ENCODE peak calls at places on chromosomes 2 and 18, in nine cellular contexts. V, L, X, A, W, I, C, H and D are unnamed samples.

GRCh38 chr2:190812506-190813294 is 67.9 kb upstream of the GLS start:
- DNase-seq in V (no peak), L (no peak), X (no peak), A (no peak), W (no peak), I (no peak), C (peak), H (no peak), D (no peak)

GRCh38 chr2:110157153-110157793 is 41.7 kb upstream of the MALL start:
- DNase-seq in V (peak), L (no peak), X (peak), A (peak), W (peak), I (peak), C (peak), H (peak), D (no peak)

GRCh38 chr2:146004470-146004869 is 1484.6 kb upstream of the ZEB2 start:
- DNase-seq in V (peak), L (no peak), X (peak), A (peak), W (peak), I (no peak), C (peak), H (no peak), D (no peak)

GRCh38 chr2:96618599-96619283 is 19.4 kb downstream of the KANSL3 start:
- DNase-seq in V (peak), L (no peak), X (no peak), A (no peak), W (no peak), I (no peak), C (peak), H (no peak), D (no peak)

GRCh38 chr2:201918981-201919380 is 112.6 kb downstream of the CDK15 start:
- DNase-seq in V (no peak), L (no peak), X (no peak), A (no peak), W (no peak), I (no peak), C (no peak), H (no peak), D (no peak)

GRCh38 chr2:43041661-43042360 is 184.6 kb downstream of the ZFP36L2 start:
- DNase-seq in V (peak), L (no peak), X (peak), A (peak), W (peak), I (no peak), C (peak), H (peak), D (no peak)

GRCh38 chr18:58257461-58257860 is 213.4 kb downstream of the NEDD4L start:
- DNase-seq in V (peak), L (no peak), X (no peak), A (peak), W (no peak), I (no peak), C (peak), H (no peak), D (no peak)

GRCh38 chr2:44477657-44478414 is 116.1 kb downstream of the CAMKMT start:
- DNase-seq in V (no peak), L (no peak), X (no peak), A (no peak), W (no peak), I (no peak), C (no peak), H (no peak), D (no peak)

GRCh38 chr18:69161383-69162028 is 239.2 kb upstream of the DOK6 start:
- DNase-seq in V (peak), L (no peak), X (no peak), A (no peak), W (no peak), I (no peak), C (peak), H (no peak), D (no peak)

GRCh38 chr2:32947076-32947483 is 327 bp downstream of the LTBP1 start:
- DNase-seq in V (no peak), L (no peak), X (no peak), A (no peak), W (peak), I (no peak), C (no peak), H (peak), D (peak)

GRCh38 chr2:9145109-9145751 is 61.4 kb upstream of the ASAP2 start:
- DNase-seq in V (peak), L (no peak), X (no peak), A (peak), W (no peak), I (no peak), C (peak), H (no peak), D (no peak)

GRCh38 chr2:112157472-112157871 is 19.3 kb downstream of the FBLN7 start:
- DNase-seq in V (no peak), L (peak), X (no peak), A (no peak), W (no peak), I (no peak), C (no peak), H (no peak), D (no peak)

GRCh38 chr2:237374284-237375060 is 39.5 kb downstream of the COL6A3 start:
- DNase-seq in V (no peak), L (no peak), X (no peak), A (no peak), W (no peak), I (no peak), C (no peak), H (no peak), D (no peak)

GRCh38 chr2:50535971-50536759 is 495.8 kb downstream of the NRXN1 start:
- DNase-seq in V (peak), L (no peak), X (no peak), A (peak), W (no peak), I (no peak), C (peak), H (no peak), D (no peak)

GRCh38 chr2:113915067-113915819 is 25.4 kb downstream of the ACTR3 start:
- DNase-seq in V (no peak), L (no peak), X (no peak), A (no peak), W (no peak), I (no peak), C (no peak), H (no peak), D (no peak)

DNA sequence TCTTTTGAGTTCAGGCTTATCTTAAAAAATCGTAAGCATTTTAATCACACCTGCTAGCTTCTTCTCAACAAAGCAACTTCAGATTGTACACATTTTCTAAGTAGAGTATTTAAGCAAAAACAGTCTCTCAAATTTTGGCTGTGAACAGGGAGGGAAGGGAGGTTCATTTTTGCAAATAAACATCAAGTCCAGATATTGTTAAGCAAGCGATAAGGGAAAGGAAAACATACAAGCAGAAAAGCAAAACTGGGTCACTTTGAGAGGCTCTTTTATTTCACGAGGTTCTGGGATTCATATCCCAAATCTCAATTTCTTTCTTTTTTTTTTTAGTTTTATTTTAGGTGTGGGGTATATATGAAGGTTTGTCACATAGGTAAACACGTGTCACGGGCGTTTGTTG is 79.9 kb downstream of the SLC25A12 start:
- DNase-seq in V (no peak), L (no peak), X (no peak), A (no peak), W (no peak), I (no peak), C (no peak), H (no peak), D (no peak)
- H3K27ac ChIP-seq in V (no peak), L (no peak), X (no peak), A (no peak), W (no peak), I (no peak), C (no peak), H (no peak), D (no peak)

GRCh38 chr2:85772019-85772745 is 18.4 kb downstream of the ATOH8 start:
- DNase-seq in V (peak), L (no peak), X (peak), A (peak), W (peak), I (peak), C (peak), H (peak), D (no peak)
- TF ChIP-seq CTCF in V (peak), L (no peak), X (peak), A (peak), W (peak), I (peak), C (peak), H (peak), D (no peak)

GRCh38 chr2:218016810-218017209 is 14.0 kb upstream of the TNS1 start:
- DNase-seq in V (no peak), L (no peak), X (no peak), A (no peak), W (no peak), I (no peak), C (no peak), H (no peak), D (no peak)
- H3K27ac ChIP-seq in V (no peak), L (no peak), X (no peak), A (no peak), W (no peak), I (no peak), C (no peak), H (no peak), D (no peak)

GRCh38 chr2:118937817-118938216 is 4.2 kb upstream of the MARCO start:
- DNase-seq in V (no peak), L (no peak), X (no peak), A (no peak), W (no peak), I (no peak), C (no peak), H (no peak), D (no peak)

GRCh38 chr2:118940008-118940407 is 2.0 kb upstream of the MARCO start:
- DNase-seq in V (no peak), L (no peak), X (no peak), A (no peak), W (no peak), I (no peak), C (no peak), H (no peak), D (no peak)

GRCh38 chr2:118943286-118943685 is 1.3 kb downstream of the MARCO start:
- DNase-seq in V (no peak), L (no peak), X (no peak), A (no peak), W (no peak), I (no peak), C (no peak), H (no peak), D (no peak)

GRCh38 chr2:118942012-118942411 is at the start of gene MARCO:
- DNase-seq in V (no peak), L (no peak), X (no peak), A (no peak), W (no peak), I (no peak), C (no peak), H (no peak), D (no peak)

GRCh38 chr2:118940486-118941120 is 1.4 kb upstream of the MARCO start:
- DNase-seq in V (no peak), L (no peak), X (no peak), A (no peak), W (no peak), I (peak), C (no peak), H (no peak), D (no peak)
- TF ChIP-seq CTCF in V (no peak), L (no peak), X (no peak), A (no peak), W (no peak), I (no peak), C (no peak), H (no peak), D (no peak)

GRCh38 chr2:203693242-203693879 is 13.1 kb upstream of the CD28 start:
- DNase-seq in V (no peak), L (no peak), X (no peak), A (no peak), W (peak), I (no peak), C (no peak), H (no peak), D (no peak)

GRCh38 chr2:203691149-203691548 is 15.3 kb upstream of the CD28 start:
- DNase-seq in V (no peak), L (no peak), X (no peak), A (no peak), W (peak), I (no peak), C (no peak), H (no peak), D (no peak)

GRCh38 chr2:203690110-203691047 is 16.1 kb upstream of the CD28 start:
- DNase-seq in V (no peak), L (no peak), X (no peak), A (no peak), W (no peak), I (no peak), C (no peak), H (no peak), D (no peak)

GRCh38 chr2:203694186-203694585 is 12.3 kb upstream of the CD28 start:
- DNase-seq in V (no peak), L (no peak), X (no peak), A (no peak), W (no peak), I (no peak), C (no peak), H (no peak), D (no peak)

DNA sequence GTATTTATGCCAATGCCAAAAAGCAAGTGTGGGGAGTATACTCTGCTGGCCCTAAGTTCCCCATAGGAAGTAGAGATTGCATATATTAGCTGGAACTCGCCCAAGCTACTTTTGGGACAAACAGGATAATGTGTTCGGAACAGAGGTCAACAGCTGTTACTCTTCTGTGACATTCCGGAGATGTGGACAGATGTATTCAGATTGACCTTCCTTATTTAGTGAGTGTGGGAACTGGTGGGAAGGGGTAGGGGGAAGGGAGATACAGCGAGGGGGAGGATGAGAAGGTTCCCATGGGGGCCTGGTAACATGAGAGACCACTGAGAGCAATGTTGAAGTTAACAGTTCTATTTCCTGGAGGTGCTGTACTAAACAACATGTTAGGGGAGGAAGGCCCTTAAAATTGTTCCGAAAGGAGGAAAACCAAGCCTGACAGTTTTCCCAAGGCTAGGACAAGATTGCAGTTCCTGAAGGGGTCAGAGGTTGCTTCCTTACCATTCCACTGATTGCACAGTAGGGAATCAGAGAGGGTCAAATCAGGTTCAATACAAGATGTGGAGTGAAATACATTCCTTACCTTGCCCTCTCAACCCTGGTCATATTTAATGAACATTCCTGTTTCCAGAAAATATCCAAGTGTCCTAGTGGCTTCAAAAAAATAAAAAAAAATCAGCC is 14.3 kb upstream of the CD28 start:
- DNase-seq in V (peak), L (no peak), X (no peak), A (no peak), W (peak), I (peak), C (no peak), H (no peak), D (no peak)
- H3K27ac ChIP-seq in V (no peak), L (no peak), X (no peak), A (no peak), W (peak), I (peak), C (no peak), H (no peak), D (no peak)

DNA sequence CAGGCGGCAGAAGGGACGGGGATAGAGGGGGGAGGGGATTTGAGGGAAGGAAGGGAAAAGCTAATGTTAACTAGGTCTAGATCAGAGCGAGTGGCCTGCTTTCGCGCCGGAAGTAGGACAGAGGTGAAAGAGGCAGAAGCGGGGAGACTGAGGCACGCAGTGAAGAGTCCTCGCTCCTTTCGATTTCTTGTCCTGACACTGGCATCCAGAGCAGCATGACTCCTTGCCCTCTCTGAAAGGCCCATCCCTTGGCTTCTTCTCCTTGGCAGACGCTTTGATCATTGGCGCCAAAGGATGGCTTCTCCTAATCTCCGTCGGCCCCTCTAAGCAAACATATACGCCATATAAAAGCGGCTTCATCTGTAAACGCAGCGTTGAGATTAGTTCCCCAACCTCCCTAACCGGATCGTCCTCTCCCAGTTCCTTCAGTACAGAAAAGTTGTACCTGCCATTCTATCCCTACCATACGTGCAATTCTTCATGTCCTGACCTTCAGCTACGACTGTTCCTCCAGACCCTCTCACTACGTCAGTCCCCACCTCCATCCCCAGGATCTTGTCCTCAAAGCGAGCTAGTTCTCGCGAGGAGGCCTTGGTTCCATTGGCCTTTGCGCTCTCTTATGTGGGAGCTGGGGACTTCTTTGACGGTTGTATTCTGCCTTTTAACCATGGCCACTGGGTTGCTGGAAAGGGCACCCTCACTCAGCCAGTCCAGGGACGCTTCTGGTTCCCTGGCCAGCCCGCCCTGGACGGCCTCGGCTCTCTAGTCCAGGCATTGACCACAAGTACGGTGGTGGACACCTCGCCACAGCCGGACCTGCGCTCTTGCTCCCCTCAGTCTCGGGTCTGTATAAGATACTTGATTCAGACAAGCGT is 857 bp upstream of the NEUROD1 start:
- DNase-seq in V (no peak), L (no peak), X (no peak), A (no peak), W (no peak), I (no peak), C (no peak), H (no peak), D (no peak)
- TF ChIP-seq CTCF in V (no peak), L (no peak), X (no peak), A (no peak), W (no peak), I (no peak), C (no peak), H (no peak), D (no peak)